ENCODE peak calls at places on chromosomes 5 and 9, in ten cellular contexts. One of them, this sample, is unnamed.

GRCh38 chr9:124774131-124774978 is 2.6 kb upstream of the OLFML2A start:
- ATAC-seq in left lung: peak; percentile 43
- ATAC-seq in RWPE2: peak; percentile 20
- ATAC-seq in CD4-positive, alpha-beta T cell: peak; percentile 25
- ATAC-seq in omental fat pad: no peak
- ATAC-seq in heart right ventricle: no peak
- ATAC-seq in mucosa of descending colon: peak; percentile 27
- ATAC-seq in B cell: peak; percentile 13
- ATAC-seq in lung: peak; percentile 42
- ATAC-seq in activated CD8-positive, alpha-beta T cell treated with anti-CD3 and anti-CD28 coated beads for 36 hours: peak; percentile 37
- ATAC-seq in this sample: no peak

GRCh38 chr9:124208571-124208970 is 49.2 kb upstream of the NEK6 start:
- ATAC-seq in left lung: no peak
- ATAC-seq in RWPE2: no peak
- ATAC-seq in CD4-positive, alpha-beta T cell: no peak
- ATAC-seq in omental fat pad: no peak
- ATAC-seq in heart right ventricle: no peak
- ATAC-seq in mucosa of descending colon: no peak
- ATAC-seq in B cell: peak; percentile 23
- ATAC-seq in lung: no peak
- ATAC-seq in activated CD8-positive, alpha-beta T cell treated with anti-CD3 and anti-CD28 coated beads for 36 hours: peak; percentile 48
- ATAC-seq in this sample: no peak

GRCh38 chr9:128142061-128142460 is 7.2 kb upstream of the LCN2 start:
- ATAC-seq in left lung: no peak
- ATAC-seq in RWPE2: no peak
- ATAC-seq in CD4-positive, alpha-beta T cell: peak; percentile 89
- ATAC-seq in omental fat pad: no peak
- ATAC-seq in heart right ventricle: peak; percentile 56
- ATAC-seq in mucosa of descending colon: peak; percentile 48
- ATAC-seq in B cell: no peak
- ATAC-seq in lung: no peak
- ATAC-seq in activated CD8-positive, alpha-beta T cell treated with anti-CD3 and anti-CD28 coated beads for 36 hours: peak; percentile 60
- ATAC-seq in this sample: peak; percentile 16

GRCh38 chr9:88976888-88977257 is 14.4 kb upstream of the S1PR3 start:
- ATAC-seq in left lung: no peak
- ATAC-seq in RWPE2: no peak
- ATAC-seq in CD4-positive, alpha-beta T cell: no peak
- ATAC-seq in omental fat pad: no peak
- ATAC-seq in heart right ventricle: no peak
- ATAC-seq in mucosa of descending colon: no peak
- ATAC-seq in B cell: no peak
- ATAC-seq in lung: no peak
- ATAC-seq in activated CD8-positive, alpha-beta T cell treated with anti-CD3 and anti-CD28 coated beads for 36 hours: no peak
- ATAC-seq in this sample: no peak

GRCh38 chr5:177176175-177176704 is 42.7 kb downstream of the NSD1 start:
- ATAC-seq in left lung: no peak
- ATAC-seq in RWPE2: peak; percentile 41
- ATAC-seq in CD4-positive, alpha-beta T cell: no peak
- ATAC-seq in omental fat pad: no peak
- ATAC-seq in heart right ventricle: no peak
- ATAC-seq in mucosa of descending colon: no peak
- ATAC-seq in B cell: no peak
- ATAC-seq in lung: no peak
- ATAC-seq in activated CD8-positive, alpha-beta T cell treated with anti-CD3 and anti-CD28 coated beads for 36 hours: no peak
- ATAC-seq in this sample: no peak

GRCh38 chr5:157120102-157120501 is 11.3 kb upstream of the HAVCR2 start:
- ATAC-seq in left lung: no peak
- ATAC-seq in RWPE2: no peak
- ATAC-seq in CD4-positive, alpha-beta T cell: no peak
- ATAC-seq in omental fat pad: no peak
- ATAC-seq in heart right ventricle: no peak
- ATAC-seq in mucosa of descending colon: no peak
- ATAC-seq in B cell: no peak
- ATAC-seq in lung: no peak
- ATAC-seq in activated CD8-positive, alpha-beta T cell treated with anti-CD3 and anti-CD28 coated beads for 36 hours: no peak
- ATAC-seq in this sample: no peak

GRCh38 chr5:7394889-7395431 is 978 bp upstream of the ADCY2 start:
- ATAC-seq in left lung: no peak
- ATAC-seq in RWPE2: no peak
- ATAC-seq in CD4-positive, alpha-beta T cell: no peak
- ATAC-seq in omental fat pad: no peak
- ATAC-seq in heart right ventricle: peak; percentile 55
- ATAC-seq in mucosa of descending colon: no peak
- ATAC-seq in B cell: no peak
- ATAC-seq in lung: no peak
- ATAC-seq in activated CD8-positive, alpha-beta T cell treated with anti-CD3 and anti-CD28 coated beads for 36 hours: no peak
- ATAC-seq in this sample: no peak

GRCh38 chr9:128066713-128067621 is at the start of gene NAIF1:
- ATAC-seq in left lung: peak; percentile 83
- ATAC-seq in RWPE2: peak; percentile 86
- ATAC-seq in CD4-positive, alpha-beta T cell: peak; percentile 69
- ATAC-seq in omental fat pad: peak; percentile 80
- ATAC-seq in heart right ventricle: peak; percentile 87
- ATAC-seq in mucosa of descending colon: peak; percentile 75
- ATAC-seq in B cell: peak; percentile 66
- ATAC-seq in lung: peak; percentile 77
- ATAC-seq in activated CD8-positive, alpha-beta T cell treated with anti-CD3 and anti-CD28 coated beads for 36 hours: peak; percentile 70
- ATAC-seq in this sample: peak; percentile 88

GRCh38 chr9:3161912-3162311 is 318.0 kb upstream of the PUM3 start:
- ATAC-seq in left lung: no peak
- ATAC-seq in RWPE2: no peak
- ATAC-seq in CD4-positive, alpha-beta T cell: no peak
- ATAC-seq in omental fat pad: no peak
- ATAC-seq in heart right ventricle: no peak
- ATAC-seq in mucosa of descending colon: no peak
- ATAC-seq in B cell: no peak
- ATAC-seq in lung: no peak
- ATAC-seq in activated CD8-positive, alpha-beta T cell treated with anti-CD3 and anti-CD28 coated beads for 36 hours: no peak
- ATAC-seq in this sample: no peak

GRCh38 chr9:93108301-93109041 is 12.5 kb downstream of the CARD19 start:
- ATAC-seq in left lung: no peak
- ATAC-seq in RWPE2: no peak
- ATAC-seq in CD4-positive, alpha-beta T cell: no peak
- ATAC-seq in omental fat pad: no peak
- ATAC-seq in heart right ventricle: no peak
- ATAC-seq in mucosa of descending colon: peak; percentile 13
- ATAC-seq in B cell: no peak
- ATAC-seq in lung: no peak
- ATAC-seq in activated CD8-positive, alpha-beta T cell treated with anti-CD3 and anti-CD28 coated beads for 36 hours: peak; percentile 80
- ATAC-seq in this sample: no peak

GRCh38 chr9:89310486-89311345 is at the start of gene CKS2:
- ATAC-seq in left lung: peak; percentile 87
- ATAC-seq in RWPE2: peak; percentile 90
- ATAC-seq in CD4-positive, alpha-beta T cell: peak; percentile 92
- ATAC-seq in omental fat pad: peak; percentile 95
- ATAC-seq in heart right ventricle: peak; percentile 98
- ATAC-seq in mucosa of descending colon: peak; percentile 94
- ATAC-seq in B cell: peak; percentile 90
- ATAC-seq in lung: peak; percentile 92
- ATAC-seq in activated CD8-positive, alpha-beta T cell treated with anti-CD3 and anti-CD28 coated beads for 36 hours: peak; percentile 93
- ATAC-seq in this sample: peak; percentile 98

GRCh38 chr5:43401827-43402226 is 10.4 kb downstream of the CCL28 start:
- ATAC-seq in left lung: no peak
- ATAC-seq in RWPE2: peak; percentile 22
- ATAC-seq in CD4-positive, alpha-beta T cell: no peak
- ATAC-seq in omental fat pad: no peak
- ATAC-seq in heart right ventricle: no peak
- ATAC-seq in mucosa of descending colon: peak; percentile 35
- ATAC-seq in B cell: no peak
- ATAC-seq in lung: no peak
- ATAC-seq in activated CD8-positive, alpha-beta T cell treated with anti-CD3 and anti-CD28 coated beads for 36 hours: no peak
- ATAC-seq in this sample: no peak

GRCh38 chr5:83553000-83553486 is 81.5 kb downstream of the VCAN start:
- ATAC-seq in left lung: peak; percentile 50
- ATAC-seq in RWPE2: no peak
- ATAC-seq in CD4-positive, alpha-beta T cell: no peak
- ATAC-seq in omental fat pad: no peak
- ATAC-seq in heart right ventricle: peak; percentile 94
- ATAC-seq in mucosa of descending colon: no peak
- ATAC-seq in B cell: no peak
- ATAC-seq in lung: peak; percentile 34
- ATAC-seq in activated CD8-positive, alpha-beta T cell treated with anti-CD3 and anti-CD28 coated beads for 36 hours: no peak
- ATAC-seq in this sample: peak; percentile 75

GRCh38 chr9:99184073-99184426 is 37.7 kb downstream of the ALG2 start:
- ATAC-seq in left lung: peak; percentile 18
- ATAC-seq in RWPE2: no peak
- ATAC-seq in CD4-positive, alpha-beta T cell: no peak
- ATAC-seq in omental fat pad: no peak
- ATAC-seq in heart right ventricle: peak; percentile 17
- ATAC-seq in mucosa of descending colon: no peak
- ATAC-seq in B cell: no peak
- ATAC-seq in lung: peak; percentile 2
- ATAC-seq in activated CD8-positive, alpha-beta T cell treated with anti-CD3 and anti-CD28 coated beads for 36 hours: peak; percentile 10
- ATAC-seq in this sample: peak; percentile 20

GRCh38 chr5:38258037-38258318 is 381 bp upstream of the EGFLAM start:
- ATAC-seq in left lung: no peak
- ATAC-seq in RWPE2: no peak
- ATAC-seq in CD4-positive, alpha-beta T cell: no peak
- ATAC-seq in omental fat pad: no peak
- ATAC-seq in heart right ventricle: peak; percentile 37
- ATAC-seq in mucosa of descending colon: no peak
- ATAC-seq in B cell: no peak
- ATAC-seq in lung: no peak
- ATAC-seq in activated CD8-positive, alpha-beta T cell treated with anti-CD3 and anti-CD28 coated beads for 36 hours: no peak
- ATAC-seq in this sample: peak; percentile 32

GRCh38 chr5:109882546-109882945 is 192.8 kb downstream of the MAN2A1 start:
- ATAC-seq in left lung: no peak
- ATAC-seq in RWPE2: no peak
- ATAC-seq in CD4-positive, alpha-beta T cell: no peak
- ATAC-seq in omental fat pad: no peak
- ATAC-seq in heart right ventricle: no peak
- ATAC-seq in mucosa of descending colon: no peak
- ATAC-seq in B cell: no peak
- ATAC-seq in lung: no peak
- ATAC-seq in activated CD8-positive, alpha-beta T cell treated with anti-CD3 and anti-CD28 coated beads for 36 hours: no peak
- ATAC-seq in this sample: no peak

GRCh38 chr9:122133263-122133983 is 26.2 kb downstream of the NDUFA8 start:
- ATAC-seq in left lung: peak; percentile 49
- ATAC-seq in RWPE2: no peak
- ATAC-seq in CD4-positive, alpha-beta T cell: no peak
- ATAC-seq in omental fat pad: peak; percentile 17
- ATAC-seq in heart right ventricle: peak; percentile 68
- ATAC-seq in mucosa of descending colon: no peak
- ATAC-seq in B cell: no peak
- ATAC-seq in lung: no peak
- ATAC-seq in activated CD8-positive, alpha-beta T cell treated with anti-CD3 and anti-CD28 coated beads for 36 hours: no peak
- ATAC-seq in this sample: peak; percentile 46

GRCh38 chr9:36798350-36799065 is 225.8 kb downstream of the MELK start:
- ATAC-seq in left lung: no peak
- ATAC-seq in RWPE2: peak; percentile 62
- ATAC-seq in CD4-positive, alpha-beta T cell: no peak
- ATAC-seq in omental fat pad: no peak
- ATAC-seq in heart right ventricle: no peak
- ATAC-seq in mucosa of descending colon: no peak
- ATAC-seq in B cell: no peak
- ATAC-seq in lung: no peak
- ATAC-seq in activated CD8-positive, alpha-beta T cell treated with anti-CD3 and anti-CD28 coated beads for 36 hours: no peak
- ATAC-seq in this sample: no peak

DNA sequence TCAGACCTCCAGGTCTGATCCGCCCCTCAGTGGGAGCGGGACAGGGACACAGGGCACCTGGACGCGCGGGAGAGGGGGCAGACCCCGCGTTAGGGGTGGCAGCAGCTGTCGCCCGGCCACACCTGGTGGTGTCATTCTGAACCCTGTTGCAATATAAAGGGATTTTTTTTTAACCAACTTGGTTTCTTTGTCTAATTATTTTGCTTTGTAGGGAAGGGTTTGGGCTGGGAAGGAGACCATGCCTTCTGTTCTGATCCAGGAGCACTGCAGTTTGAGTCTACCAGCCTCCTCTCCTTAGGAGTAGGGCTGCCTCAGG is 10.9 kb upstream of the ASS1 start:
- ATAC-seq in left lung: no peak
- ATAC-seq in RWPE2: no peak
- ATAC-seq in CD4-positive, alpha-beta T cell: no peak
- ATAC-seq in omental fat pad: no peak
- ATAC-seq in heart right ventricle: no peak
- ATAC-seq in mucosa of descending colon: no peak
- ATAC-seq in B cell: no peak
- ATAC-seq in lung: no peak
- ATAC-seq in activated CD8-positive, alpha-beta T cell treated with anti-CD3 and anti-CD28 coated beads for 36 hours: no peak
- ATAC-seq in this sample: no peak
- TF ChIP-seq CTCF in left lung: no peak
- TF ChIP-seq CTCF in RWPE2: no peak
- TF ChIP-seq CTCF in CD4-positive, alpha-beta T cell: no peak
- TF ChIP-seq CTCF in omental fat pad: no peak
- TF ChIP-seq CTCF in heart right ventricle: no peak
- TF ChIP-seq CTCF in mucosa of descending colon: no peak
- TF ChIP-seq CTCF in B cell: no peak
- TF ChIP-seq CTCF in lung: no peak
- TF ChIP-seq CTCF in activated CD8-positive, alpha-beta T cell treated with anti-CD3 and anti-CD28 coated beads for 36 hours: no peak
- TF ChIP-seq CTCF in this sample: no peak

DNA sequence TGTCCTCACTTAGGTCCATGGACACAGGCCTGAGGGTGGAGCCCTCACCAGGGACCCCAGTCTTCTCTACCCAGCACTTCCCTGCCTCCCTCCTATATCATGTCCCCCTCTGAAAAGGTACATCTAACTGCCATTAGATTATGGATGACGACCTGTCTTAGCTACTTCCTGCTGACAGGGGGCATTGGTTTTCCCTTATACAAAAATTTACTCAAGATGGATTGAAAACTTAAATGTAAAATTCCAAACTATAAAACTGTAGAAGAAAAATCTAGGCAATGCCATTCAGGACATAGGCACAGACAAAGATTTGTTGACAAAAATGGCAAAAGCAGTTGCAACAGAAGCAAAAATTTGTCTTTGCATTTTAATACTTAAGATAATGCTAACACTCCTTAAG is 623.2 kb upstream of the FAM174A start:
- ATAC-seq in left lung: no peak
- ATAC-seq in RWPE2: no peak
- ATAC-seq in CD4-positive, alpha-beta T cell: no peak
- ATAC-seq in omental fat pad: no peak
- ATAC-seq in heart right ventricle: no peak
- ATAC-seq in mucosa of descending colon: no peak
- ATAC-seq in B cell: no peak
- ATAC-seq in lung: no peak
- ATAC-seq in activated CD8-positive, alpha-beta T cell treated with anti-CD3 and anti-CD28 coated beads for 36 hours: no peak
- ATAC-seq in this sample: no peak
- TF ChIP-seq CTCF in left lung: no peak
- TF ChIP-seq CTCF in RWPE2: no peak
- TF ChIP-seq CTCF in CD4-positive, alpha-beta T cell: no peak
- TF ChIP-seq CTCF in omental fat pad: no peak
- TF ChIP-seq CTCF in heart right ventricle: no peak
- TF ChIP-seq CTCF in mucosa of descending colon: no peak
- TF ChIP-seq CTCF in B cell: no peak
- TF ChIP-seq CTCF in lung: no peak
- TF ChIP-seq CTCF in activated CD8-positive, alpha-beta T cell treated with anti-CD3 and anti-CD28 coated beads for 36 hours: no peak
- TF ChIP-seq CTCF in this sample: no peak

GRCh38 chr5:9898319-9898718 is 268.2 kb upstream of the TAS2R1 start:
- ATAC-seq in left lung: peak; percentile 90
- ATAC-seq in RWPE2: peak; percentile 86
- ATAC-seq in CD4-positive, alpha-beta T cell: no peak
- ATAC-seq in omental fat pad: no peak
- ATAC-seq in heart right ventricle: no peak
- ATAC-seq in mucosa of descending colon: peak; percentile 30
- ATAC-seq in B cell: no peak
- ATAC-seq in lung: no peak
- ATAC-seq in activated CD8-positive, alpha-beta T cell treated with anti-CD3 and anti-CD28 coated beads for 36 hours: no peak
- ATAC-seq in this sample: no peak
- TF ChIP-seq CTCF in left lung: no peak
- TF ChIP-seq CTCF in RWPE2: peak; percentile 82
- TF ChIP-seq CTCF in CD4-positive, alpha-beta T cell: no peak
- TF ChIP-seq CTCF in omental fat pad: no peak
- TF ChIP-seq CTCF in heart right ventricle: no peak
- TF ChIP-seq CTCF in mucosa of descending colon: no peak
- TF ChIP-seq CTCF in B cell: no peak
- TF ChIP-seq CTCF in lung: no peak
- TF ChIP-seq CTCF in activated CD8-positive, alpha-beta T cell treated with anti-CD3 and anti-CD28 coated beads for 36 hours: no peak
- TF ChIP-seq CTCF in this sample: no peak

GRCh38 chr9:71857159-71857558 is 53.8 kb downstream of the ABHD17B start:
- ATAC-seq in left lung: peak; percentile 80
- ATAC-seq in RWPE2: no peak
- ATAC-seq in CD4-positive, alpha-beta T cell: no peak
- ATAC-seq in omental fat pad: no peak
- ATAC-seq in heart right ventricle: no peak
- ATAC-seq in mucosa of descending colon: no peak
- ATAC-seq in B cell: no peak
- ATAC-seq in lung: no peak
- ATAC-seq in activated CD8-positive, alpha-beta T cell treated with anti-CD3 and anti-CD28 coated beads for 36 hours: no peak
- ATAC-seq in this sample: no peak
- TF ChIP-seq CTCF in left lung: no peak
- TF ChIP-seq CTCF in RWPE2: no peak
- TF ChIP-seq CTCF in CD4-positive, alpha-beta T cell: no peak
- TF ChIP-seq CTCF in omental fat pad: no peak
- TF ChIP-seq CTCF in heart right ventricle: no peak
- TF ChIP-seq CTCF in mucosa of descending colon: no peak
- TF ChIP-seq CTCF in B cell: no peak
- TF ChIP-seq CTCF in lung: no peak
- TF ChIP-seq CTCF in activated CD8-positive, alpha-beta T cell treated with anti-CD3 and anti-CD28 coated beads for 36 hours: no peak
- TF ChIP-seq CTCF in this sample: no peak